ENCODE peak calls at places on chromosomes 12 and 14, in five cellular contexts. J, O, T, K and U are unnamed samples.

GRCh38 chr12:101209319-101210302 is at the start of gene SLC5A8:
- DNase-seq in J (no peak), T (no peak), K (no peak), O (no peak), U (no peak)

GRCh38 chr14:101780390-101780789 is 18.9 kb downstream of the PPP2R5C start:
- DNase-seq in O (no peak), J (no peak), K (no peak), T (no peak), U (no peak)

GRCh38 chr14:23447634-23448353 is 12.3 kb upstream of the MYH7 start:
- DNase-seq in J (no peak), O (no peak), T (no peak), K (peak; percentile 50), U (peak; percentile 11)

GRCh38 chr14:76186318-76187027 is 34.8 kb downstream of the GPATCH2L start:
- DNase-seq in T (no peak), K (no peak), J (no peak), O (peak; percentile 75), U (no peak)

GRCh38 chr12:108559748-108560147 is 1.2 kb downstream of the SART3 start:
- DNase-seq in J (no peak), K (no peak), O (no peak), T (no peak), U (no peak)

GRCh38 chr14:95784137-95784536 is 70.2 kb upstream of the TCL1A start:
- DNase-seq in J (peak; percentile 34), T (peak; percentile 9), O (no peak), K (peak; percentile 16), U (no peak)

GRCh38 chr14:75229576-75229922 is 49.1 kb upstream of the FOS start:
- DNase-seq in K (no peak), J (no peak), T (no peak), O (no peak), U (no peak)

GRCh38 chr14:87628129-87628528 is 364.9 kb downstream of the GALC start:
- DNase-seq in T (no peak), J (no peak), K (peak; percentile 1), O (no peak), U (no peak)

GRCh38 chr12:42086021-42086420 is 58.7 kb downstream of the GXYLT1 start:
- DNase-seq in O (no peak), K (no peak), J (no peak), T (no peak), U (no peak)

GRCh38 chr12:104223599-104224168 is 8.1 kb downstream of the TXNRD1 start:
- DNase-seq in T (no peak), J (no peak), K (no peak), O (no peak), U (no peak)

GRCh38 chr12:2183556-2184541 is 131.1 kb downstream of the CACNA1C start:
- DNase-seq in K (peak; percentile 11), O (no peak), T (peak; percentile 75), J (no peak), U (no peak)

GRCh38 chr12:110739488-110739887 is 3.2 kb downstream of the PPP1CC start:
- DNase-seq in T (no peak), K (no peak), J (no peak), O (no peak), U (no peak)

GRCh38 chr12:71840226-71840847 is 778 bp downstream of the TBC1D15 start:
- DNase-seq in J (peak; percentile 28), T (no peak), O (no peak), K (peak; percentile 48), U (no peak)

GRCh38 chr12:41310367-41310766 is 122.2 kb downstream of the PDZRN4 start:
- DNase-seq in J (no peak), T (no peak), K (no peak), O (no peak), U (no peak)

GRCh38 chr14:98665019-98665418 is 607.0 kb downstream of the BCL11B start:
- DNase-seq in J (no peak), O (no peak), K (no peak), T (no peak), U (no peak)

GRCh38 chr14:104244221-104245011 is 106.0 kb downstream of the KIF26A start:
- DNase-seq in J (no peak), T (no peak), K (no peak), O (no peak), U (no peak)

GRCh38 chr14:105503918-105504692 is 13.1 kb downstream of the TEDC1 start:
- DNase-seq in K (no peak), J (no peak), O (no peak), T (no peak), U (no peak)

GRCh38 chr12:114396153-114396868 is 9.6 kb downstream of the TBX5 start:
- DNase-seq in J (peak; percentile 16), K (no peak), O (no peak), T (no peak), U (no peak)

GRCh38 chr12:64157110-64157509 is 65.0 kb downstream of the KICS2 start:
- DNase-seq in K (no peak), O (no peak), T (no peak), J (no peak), U (no peak)

GRCh38 chr12:42735869-42736361 is 146.4 kb upstream of the PRICKLE1 start:
- DNase-seq in K (no peak), J (no peak), O (no peak), T (no peak), U (no peak)

GRCh38 chr12:47754881-47755280 is 3.8 kb downstream of the RAPGEF3 start:
- DNase-seq in O (peak; percentile 27), J (no peak), T (no peak), K (no peak), U (no peak)

GRCh38 chr12:34363050-34363673 is 340.9 kb downstream of the ALG10 start:
- DNase-seq in T (no peak), J (no peak), K (no peak), O (no peak), U (no peak)

GRCh38 chr12:52389313-52390207 is 4.1 kb upstream of the KRT84 start:
- DNase-seq in T (peak; percentile 22), J (no peak), K (no peak), O (no peak), U (no peak)

GRCh38 chr14:105126970-105127307 is 41.6 kb downstream of the JAG2 start:
- DNase-seq in J (no peak), K (no peak), O (no peak), T (no peak), U (no peak)

GRCh38 chr14:45199246-45199645 is 53.8 kb downstream of the MIS18BP1 start:
- DNase-seq in O (no peak), T (no peak), J (no peak), K (no peak), U (no peak)

GRCh38 chr14:55136868-55137785 is 8.1 kb downstream of the LGALS3 start:
- DNase-seq in K (no peak), T (no peak), J (no peak), O (no peak), U (no peak)

GRCh38 chr12:79438480-79439178 is 252.1 kb downstream of the PAWR start:
- DNase-seq in K (no peak), T (no peak), J (no peak), O (no peak), U (no peak)

GRCh38 chr12:47360771-47361388 is 281.1 kb upstream of the AMIGO2 start:
- DNase-seq in T (no peak), K (no peak), O (no peak), J (no peak), U (no peak)

GRCh38 chr12:62543324-62543723 is 76.7 kb downstream of the MON2 start:
- DNase-seq in O (no peak), K (no peak), J (no peak), T (no peak), U (no peak)
- TF ChIP-seq SUZ12 in O (no peak), K (no peak), J (no peak), T (no peak), U (no peak)

GRCh38 chr12:87813476-87814234 is 215.5 kb downstream of the C12orf50 start:
- DNase-seq in O (no peak), J (no peak), T (no peak), K (no peak), U (no peak)

GRCh38 chr12:87812030-87812429 is 217.2 kb downstream of the C12orf50 start:
- DNase-seq in J (no peak), O (no peak), T (no peak), K (no peak), U (no peak)

GRCh38 chr12:87814625-87815024 is 214.6 kb downstream of the C12orf50 start:
- DNase-seq in K (no peak), T (no peak), J (no peak), O (no peak), U (no peak)

GRCh38 chr12:87809916-87810315 is 219.3 kb downstream of the C12orf50 start:
- DNase-seq in J (no peak), T (no peak), K (no peak), O (no peak), U (no peak)

GRCh38 chr12:87812711-87813110 is 216.5 kb downstream of the C12orf50 start:
- DNase-seq in J (no peak), K (no peak), O (no peak), T (no peak), U (no peak)
- TF ChIP-seq SUZ12 in J (no peak), K (no peak), O (no peak), T (no peak), U (no peak)

DNA sequence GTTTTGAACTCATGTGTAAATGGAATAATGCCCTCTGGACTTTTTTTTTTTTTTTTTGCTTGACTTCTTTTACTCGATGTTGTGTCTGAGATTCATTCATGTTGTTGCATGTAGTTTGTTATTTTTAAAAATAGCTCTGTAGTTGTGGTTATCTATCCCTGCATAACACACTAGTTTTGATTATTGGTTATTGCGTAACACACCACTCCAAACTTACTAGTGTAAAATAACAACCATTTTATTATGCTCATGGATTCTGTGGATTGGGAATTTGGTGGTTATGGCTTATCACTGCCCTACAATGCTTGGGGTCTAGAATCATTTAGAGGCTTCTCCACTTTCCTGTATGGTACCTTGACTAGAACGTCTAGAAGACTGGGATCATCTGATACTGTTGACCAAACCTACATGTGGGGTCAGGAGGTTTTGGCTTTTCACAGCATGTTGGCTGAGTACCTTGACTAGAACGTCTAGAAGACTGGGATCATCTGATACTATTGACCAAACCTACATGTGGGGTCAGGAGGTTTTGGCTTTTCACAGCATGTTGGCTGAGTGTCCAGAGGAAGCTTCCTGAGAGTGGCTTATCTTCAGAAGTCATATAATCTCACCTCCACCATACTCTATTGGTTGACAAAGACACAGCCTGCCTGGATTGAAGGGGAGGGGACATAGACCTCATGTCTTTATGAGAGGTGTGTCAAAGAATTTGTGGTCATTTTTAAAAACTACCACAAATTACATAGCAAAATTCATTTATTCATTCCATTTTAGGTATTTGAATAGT is 11.6 kb downstream of the VRK1 start:
- DNase-seq in J (no peak), T (no peak), O (no peak), K (no peak), U (no peak)
- TF ChIP-seq SUZ12 in J (no peak), T (no peak), O (no peak), K (no peak), U (no peak)

GRCh38 chr12:23084236-23084995 is 459.4 kb downstream of the ETNK1 start:
- DNase-seq in O (no peak), T (no peak), K (peak; percentile 6), J (no peak), U (no peak)
- TF ChIP-seq SUZ12 in O (no peak), T (no peak), K (no peak), J (no peak), U (no peak)